ENCODE peak calls at places on chromosomes 6 and 20, in ten cellular contexts. J, E, Q, U, T, C, K, B, W and N are unnamed samples.

GRCh38 chr20:37734228-37734980 is 40.6 kb downstream of the CTNNBL1 start:
- DNase-seq in J (peak; percentile 97), E (no peak), Q (no peak), U (no peak), T (peak; percentile 53), C (no peak), K (no peak), B (no peak), W (no peak), N (peak; percentile 82)

GRCh38 chr20:58293453-58293852 is 16.1 kb upstream of the RAB22A start:
- DNase-seq in J (no peak), E (no peak), Q (no peak), U (no peak), T (no peak), C (no peak), K (no peak), B (no peak), W (peak; percentile 16), N (no peak)

GRCh38 chr6:56862415-56863175 is 92.3 kb upstream of the BEND6 start:
- DNase-seq in J (peak; percentile 8), E (no peak), Q (no peak), U (no peak), T (no peak), C (no peak), K (no peak), B (no peak), W (no peak), N (no peak)

GRCh38 chr6:170271771-170272314 is 19.0 kb downstream of the DLL1 start:
- DNase-seq in J (no peak), E (peak; percentile 76), Q (peak; percentile 83), U (peak; percentile 65), T (no peak), C (no peak), K (peak; percentile 48), B (peak; percentile 93), W (peak; percentile 50), N (no peak)

GRCh38 chr6:27507041-27507956 is 34.4 kb upstream of the ZNF184 start:
- DNase-seq in J (no peak), E (no peak), Q (no peak), U (no peak), T (no peak), C (no peak), K (no peak), B (no peak), W (no peak), N (no peak)

GRCh38 chr20:34083781-34084180 is 28.3 kb downstream of the EIF2S2 start:
- DNase-seq in J (no peak), E (no peak), Q (no peak), U (no peak), T (no peak), C (no peak), K (no peak), B (no peak), W (no peak), N (no peak)

GRCh38 chr6:35014786-35015185 is 125.7 kb downstream of the ANKS1A start:
- DNase-seq in J (no peak), E (no peak), Q (no peak), U (no peak), T (no peak), C (no peak), K (no peak), B (no peak), W (no peak), N (no peak)

GRCh38 chr6:77566235-77566634 is 86.6 kb upstream of the MEI4 start:
- DNase-seq in J (no peak), E (no peak), Q (no peak), U (no peak), T (no peak), C (no peak), K (no peak), B (no peak), W (no peak), N (no peak)

GRCh38 chr6:26195376-26195923 is 108.2 kb downstream of the HFE start:
- DNase-seq in J (no peak), E (peak; percentile 87), Q (peak; percentile 87), U (peak; percentile 93), T (no peak), C (peak; percentile 51), K (no peak), B (no peak), W (peak; percentile 97), N (no peak)

GRCh38 chr6:11389977-11390376 is 147.6 kb upstream of the TMEM170B start:
- DNase-seq in J (no peak), E (no peak), Q (no peak), U (no peak), T (no peak), C (no peak), K (no peak), B (no peak), W (no peak), N (no peak)